ENCODE peak calls at places on chromosomes 7 and 10, in seven cellular contexts. D is NAMALWA, Y is DMS53, W is heart right ventricle, I is natural killer cell, R is astrocyte of the cerebellum, S is lower lobe of right lung. G is an unnamed sample.

GRCh38 chr7:131649003-131649541 is 92.6 kb upstream of the PODXL start:
- DNase-seq in D (no peak), Y (no peak), W (peak), I (no peak), R (no peak), S (no peak), G (peak)

GRCh38 chr10:59900044-59900727 is 6.2 kb downstream of the CCDC6 start:
- DNase-seq in D (no peak), Y (no peak), W (no peak), I (no peak), R (no peak), S (no peak), G (no peak)

GRCh38 chr10:97356918-97357317 is 22.4 kb upstream of the FRAT2 start:
- DNase-seq in D (no peak), Y (no peak), W (no peak), I (no peak), R (no peak), S (no peak), G (no peak)

GRCh38 chr10:89427629-89428028 is 13.3 kb downstream of the IFIT5 start:
- DNase-seq in D (no peak), Y (no peak), W (no peak), I (no peak), R (peak), S (no peak), G (no peak)

GRCh38 chr7:149071182-149071635 is 19.3 kb downstream of the ZNF786 start:
- DNase-seq in D (no peak), Y (no peak), W (no peak), I (no peak), R (no peak), S (no peak), G (no peak)

GRCh38 chr7:81851413-81851812 is 81.6 kb upstream of the HGF start:
- DNase-seq in D (no peak), Y (no peak), W (no peak), I (no peak), R (no peak), S (no peak), G (no peak)

GRCh38 chr10:3452234-3452633 is 279.7 kb upstream of the PITRM1 start:
- DNase-seq in D (no peak), Y (no peak), W (peak), I (no peak), R (peak), S (no peak), G (no peak)

GRCh38 chr7:133980794-133981193 is 146.3 kb upstream of the LRGUK start:
- DNase-seq in D (no peak), Y (no peak), W (no peak), I (no peak), R (no peak), S (no peak), G (no peak)

GRCh38 chr10:49164587-49165188 is 23.5 kb downstream of the TMEM273 start:
- DNase-seq in D (peak), Y (peak), W (peak), I (peak), R (no peak), S (no peak), G (no peak)

GRCh38 chr10:36534471-36535002 is 590.9 kb upstream of the ANKRD30A start:
- DNase-seq in D (peak), Y (no peak), W (no peak), I (peak), R (peak), S (no peak), G (no peak)

G was measured in Right ventricle myocardium inferior.